ENCODE peak calls at places on chromosomes 11 and 22, in nine cellular contexts. K, D, V, Z, W, J, P, S and O are unnamed samples.

GRCh38 chr11:14331476-14332136 is 27.4 kb downstream of the RRAS2 start:
- DNase-seq in K (no peak), D (no peak), V (no peak), Z (no peak), W (no peak), J (no peak), P (no peak), S (no peak), O (no peak)

GRCh38 chr22:40654522-40655167 is 18.1 kb upstream of the MRTFA start:
- DNase-seq in K (peak; percentile 12), D (no peak), V (peak; percentile 41), Z (peak; percentile 86), W (no peak), J (no peak), P (no peak), S (no peak), O (no peak)

GRCh38 chr22:37957232-37957631 is 3.7 kb downstream of the POLR2F start:
- DNase-seq in K (no peak), D (no peak), V (no peak), Z (no peak), W (no peak), J (no peak), P (no peak), S (no peak), O (no peak)

GRCh38 chr22:37662039-37662438 is 3.5 kb downstream of the PDXP start:
- DNase-seq in K (no peak), D (no peak), V (no peak), Z (no peak), W (no peak), J (peak; percentile 33), P (no peak), S (no peak), O (no peak)

GRCh38 chr11:113873241-113873626 is 2.1 kb downstream of the USP28 start:
- DNase-seq in K (no peak), D (no peak), V (no peak), Z (peak; percentile 9), W (no peak), J (no peak), P (no peak), S (no peak), O (no peak)

GRCh38 chr11:65642014-65642671 is 4.2 kb downstream of the SIPA1 start:
- DNase-seq in K (no peak), D (no peak), V (no peak), Z (no peak), W (no peak), J (peak; percentile 32), P (no peak), S (no peak), O (no peak)

GRCh38 chr11:65150513-65151271 is 16.4 kb upstream of the SYVN1 start:
- DNase-seq in K (no peak), D (peak; percentile 21), V (peak; percentile 95), Z (peak; percentile 76), W (no peak), J (no peak), P (no peak), S (no peak), O (peak; percentile 67)

GRCh38 chr11:59755701-59756495 is 722 bp downstream of the STX3 start:
- DNase-seq in K (no peak), D (peak; percentile 18), V (peak; percentile 70), Z (peak; percentile 87), W (peak; percentile 36), J (no peak), P (peak; percentile 22), S (peak; percentile 17), O (peak; percentile 69)

GRCh38 chr11:107592813-107593212 is 1.9 kb downstream of the ELMOD1 start:
- DNase-seq in K (no peak), D (no peak), V (no peak), Z (no peak), W (no peak), J (no peak), P (no peak), S (no peak), O (no peak)

GRCh38 chr11:123580137-123580536 is 74.3 kb downstream of the SCN3B start:
- DNase-seq in K (no peak), D (no peak), V (no peak), Z (no peak), W (no peak), J (no peak), P (no peak), S (no peak), O (no peak)

GRCh38 chr22:32695451-32695891 is 106.0 kb upstream of the TIMP3 start:
- DNase-seq in K (no peak), D (no peak), V (peak; percentile 44), Z (peak; percentile 91), W (no peak), J (no peak), P (no peak), S (no peak), O (no peak)

GRCh38 chr11:112298535-112298934 is 37.9 kb upstream of the PLET1 start:
- DNase-seq in K (no peak), D (no peak), V (no peak), Z (no peak), W (no peak), J (no peak), P (no peak), S (no peak), O (no peak)

GRCh38 chr22:20089977-20090729 is 10.1 kb downstream of the DGCR8 start:
- DNase-seq in K (no peak), D (no peak), V (no peak), Z (peak; percentile 72), W (no peak), J (no peak), P (no peak), S (no peak), O (no peak)